ENCODE peak calls at places on chromosomes 11 and 22, in ten cellular contexts. L, N, M, U, I, T, F, R, K and C are unnamed samples.

GRCh38 chr22:40855960-40856512 is 403 bp downstream of the ST13 start:
- DNase-seq in L (no peak), N (peak), M (no peak), U (no peak), I (peak), T (peak), F (peak), R (peak), K (no peak), C (peak)

GRCh38 chr11:118227865-118228785 is 3.3 kb upstream of the JAML start:
- DNase-seq in L (no peak), N (no peak), M (no peak), U (no peak), I (no peak), T (no peak), F (no peak), R (no peak), K (no peak), C (no peak)

GRCh38 chr11:115148691-115149090 is 355.5 kb downstream of the CADM1 start:
- DNase-seq in L (no peak), N (no peak), M (no peak), U (no peak), I (no peak), T (no peak), F (no peak), R (no peak), K (no peak), C (no peak)

GRCh38 chr22:41976070-41976901 is 7.0 kb downstream of the SEPTIN3 start:
- DNase-seq in L (no peak), N (peak), M (no peak), U (no peak), I (peak), T (no peak), F (peak), R (no peak), K (no peak), C (peak)

GRCh38 chr11:86482684-86483083 is 108.0 kb downstream of the CCDC81 start:
- DNase-seq in L (no peak), N (no peak), M (no peak), U (no peak), I (no peak), T (no peak), F (no peak), R (no peak), K (no peak), C (no peak)

GRCh38 chr11:2351701-2352100 is 25.4 kb upstream of the CD81 start:
- DNase-seq in L (no peak), N (no peak), M (no peak), U (no peak), I (no peak), T (no peak), F (no peak), R (no peak), K (no peak), C (no peak)

GRCh38 chr11:88623536-88623935 is 286.0 kb upstream of the CTSC start:
- DNase-seq in L (no peak), N (peak), M (no peak), U (no peak), I (no peak), T (no peak), F (no peak), R (peak), K (no peak), C (no peak)

GRCh38 chr22:37010174-37010573 is 9.1 kb downstream of the TST start:
- DNase-seq in L (no peak), N (no peak), M (no peak), U (no peak), I (no peak), T (no peak), F (no peak), R (no peak), K (no peak), C (no peak)

GRCh38 chr11:26621147-26621546 is 49.1 kb upstream of the MUC15 start:
- DNase-seq in L (no peak), N (no peak), M (no peak), U (no peak), I (no peak), T (peak), F (no peak), R (peak), K (no peak), C (no peak)

GRCh38 chr22:21026783-21027692 is 5.3 kb downstream of the SLC7A4 start:
- DNase-seq in L (no peak), N (no peak), M (no peak), U (no peak), I (no peak), T (peak), F (peak), R (peak), K (no peak), C (peak)

GRCh38 chr11:8593935-8594909 is at the start of gene STK33:
- DNase-seq in L (no peak), N (peak), M (peak), U (no peak), I (peak), T (peak), F (peak), R (peak), K (peak), C (peak)

GRCh38 chr11:22674470-22675426 is 8.3 kb downstream of the GAS2 start:
- DNase-seq in L (no peak), N (no peak), M (no peak), U (no peak), I (no peak), T (no peak), F (no peak), R (no peak), K (no peak), C (no peak)

GRCh38 chr11:108204376-108204775 is 18.1 kb downstream of the NPAT start:
- DNase-seq in L (no peak), N (no peak), M (no peak), U (no peak), I (no peak), T (no peak), F (no peak), R (no peak), K (no peak), C (no peak)

GRCh38 chr11:115304774-115305472 is 199.3 kb downstream of the CADM1 start:
- DNase-seq in L (no peak), N (no peak), M (no peak), U (no peak), I (no peak), T (no peak), F (no peak), R (no peak), K (no peak), C (no peak)

GRCh38 chr22:18970180-18970947 is 34.3 kb upstream of the PRODH start:
- DNase-seq in L (no peak), N (peak), M (no peak), U (no peak), I (peak), T (no peak), F (no peak), R (peak), K (no peak), C (peak)

GRCh38 chr11:60121259-60121658 is 32.8 kb downstream of the MS4A2 start:
- DNase-seq in L (no peak), N (no peak), M (peak), U (no peak), I (peak), T (no peak), F (no peak), R (no peak), K (no peak), C (no peak)

GRCh38 chr11:29996016-29996415 is 20.8 kb downstream of the KCNA4 start:
- DNase-seq in L (no peak), N (no peak), M (no peak), U (no peak), I (no peak), T (no peak), F (no peak), R (no peak), K (no peak), C (no peak)